ENCODE peak calls at places on chromosomes 11 and 22, in five cellular contexts. B is A172; X is mesenchymal stem cell; H is CD4-positive, alpha-beta memory T cell; U is nucleus accumbens. L is an unnamed sample.
A peak's percentile ranks its signal among the peaks of the same experiment; 100 is the strongest.

GRCh38 chr11:110366234-110366633 is 63.5 kb upstream of the FDX1 start:
- DNase-seq in H (no peak), B (no peak), U (no peak), X (peak; percentile 45), L (no peak)

GRCh38 chr22:37060801-37061610 is 9.5 kb downstream of the KCTD17 start:
- DNase-seq in B (no peak), X (no peak), H (no peak), U (no peak), L (no peak)

GRCh38 chr22:44574057-44574456 is 76.0 kb upstream of the RTL6 start:
- DNase-seq in U (no peak), H (no peak), B (peak; percentile 93), X (no peak), L (peak; percentile 81)

GRCh38 chr22:49702068-49702397 is 125.6 kb downstream of the BRD1 start:
- DNase-seq in U (no peak), H (no peak), B (no peak), X (no peak), L (no peak)

GRCh38 chr22:46108564-46109473 is 41.5 kb upstream of the PPARA start:
- DNase-seq in H (no peak), U (no peak), X (no peak), B (no peak), L (no peak)

GRCh38 chr11:92845390-92846185 is 123.9 kb upstream of the MTNR1B start:
- DNase-seq in H (no peak), B (no peak), U (no peak), X (no peak), L (no peak)

GRCh38 chr11:132187391-132187790 is 817.0 kb downstream of the NTM start:
- DNase-seq in B (no peak), H (no peak), X (no peak), U (no peak), L (no peak)

GRCh38 chr22:39253427-39254070 is 8.8 kb upstream of the PDGFB start:
- DNase-seq in U (no peak), X (peak; percentile 85), H (no peak), B (peak; percentile 86), L (peak; percentile 83)

GRCh38 chr11:65382804-65383368 is 440 bp upstream of the SLC25A45 start:
- DNase-seq in U (no peak), B (no peak), H (no peak), X (no peak), L (no peak)

L was measured in RCC 7860.